ENCODE peak calls at places on chromosomes 4 and X, in six cellular contexts. P is foreskin fibroblast, H is PC-3, V is epithelial cell of esophagus, B is heart right ventricle, I is upper lobe of left lung. J is an unnamed sample.

GRCh38 chrX:78532363-78532762 is 126.8 kb downstream of the RTL3 start:
- DNase-seq in P (no peak), H (peak), V (no peak), B (no peak), I (no peak), J (no peak)

GRCh38 chr4:3420956-3421355 is 20.8 kb upstream of the HGFAC start:
- DNase-seq in P (no peak), H (no peak), V (no peak), B (no peak), I (no peak), J (no peak)

GRCh38 chr4:6516281-6516680 is 43.9 kb upstream of the PPP2R2C start:
- DNase-seq in P (no peak), H (no peak), V (no peak), B (no peak), I (no peak), J (no peak)

GRCh38 chr4:133320576-133321170 is 171.6 kb downstream of the PCDH10 start:
- DNase-seq in P (peak), H (peak), V (peak), B (no peak), I (no peak), J (peak)

GRCh38 chrX:87409113-87409841 is 108.3 kb upstream of the KLHL4 start:
- DNase-seq in P (no peak), H (peak), V (peak), B (peak), I (peak), J (peak)

GRCh38 chr4:84099591-84099990 is 399.5 kb downstream of the NKX6-1 start:
- DNase-seq in P (no peak), H (no peak), V (no peak), B (no peak), I (no peak), J (no peak)

GRCh38 chr4:7337196-7338058 is 97.3 kb downstream of the PSAPL1 start:
- DNase-seq in P (no peak), H (no peak), V (no peak), B (no peak), I (no peak), J (no peak)

GRCh38 chr4:8255698-8256441 is 13.7 kb upstream of the HTRA3 start:
- DNase-seq in P (no peak), H (no peak), V (peak), B (no peak), I (no peak), J (no peak)

GRCh38 chr4:117311215-117311614 is 225.8 kb upstream of the TRAM1L1 start:
- DNase-seq in P (no peak), H (no peak), V (peak), B (no peak), I (no peak), J (no peak)

GRCh38 chr4:102503301-102503746 is 2.2 kb downstream of the NFKB1 start:
- DNase-seq in P (no peak), H (peak), V (peak), B (no peak), I (no peak), J (no peak)

GRCh38 chr4:120318447-120318846 is 251.8 kb upstream of the MAD2L1 start:
- DNase-seq in P (no peak), H (no peak), V (no peak), B (no peak), I (no peak), J (no peak)

GRCh38 chrX:153511784-153512500 is 5.5 kb upstream of the ATP2B3 start:
- DNase-seq in P (no peak), H (no peak), V (no peak), B (no peak), I (no peak), J (no peak)

GRCh38 chrX:121093011-121093410 is 45.6 kb downstream of the GLUD2 start:
- DNase-seq in P (peak), H (peak), V (no peak), B (no peak), I (no peak), J (no peak)

GRCh38 chr4:136412708-136413107 is 1119.6 kb downstream of the PCDH18 start:
- DNase-seq in P (peak), H (no peak), V (peak), B (no peak), I (no peak), J (no peak)

GRCh38 chrX:149272690-149273463 is 232.2 kb downstream of the IDS start:
- DNase-seq in P (no peak), H (no peak), V (no peak), B (no peak), I (no peak), J (no peak)

GRCh38 chr4:139416073-139416673 is 37.7 kb upstream of the RAB33B start:
- DNase-seq in P (peak), H (peak), V (peak), B (no peak), I (no peak), J (no peak)

GRCh38 chr4:184573701-184574100 is 75.5 kb downstream of the CASP3 start:
- DNase-seq in P (no peak), H (no peak), V (no peak), B (no peak), I (no peak), J (no peak)

GRCh38 chr4:81227138-81227537 is 12.1 kb upstream of the PRKG2 start:
- DNase-seq in P (no peak), H (no peak), V (no peak), B (no peak), I (no peak), J (no peak)

GRCh38 chr4:7183780-7184460 is 8.4 kb upstream of the SORCS2 start:
- DNase-seq in P (no peak), H (no peak), V (no peak), B (no peak), I (no peak), J (no peak)

GRCh38 chr4:143482753-143483362 is 30.6 kb upstream of the SMARCA5 start:
- DNase-seq in P (peak), H (peak), V (peak), B (peak), I (no peak), J (peak)

GRCh38 chr4:181143241-181143854 is 1099.9 kb upstream of the TENM3 start:
- DNase-seq in P (peak), H (peak), V (peak), B (peak), I (peak), J (peak)

GRCh38 chr4:175614880-175615279 is 197.2 kb downstream of the GPM6A start:
- DNase-seq in P (no peak), H (no peak), V (no peak), B (no peak), I (no peak), J (no peak)

GRCh38 chr4:7939377-7940108 is at the start of gene AFAP1:
- DNase-seq in P (peak), H (peak), V (peak), B (peak), I (peak), J (peak)

GRCh38 chr4:153555730-153556440 is 89.7 kb downstream of the TMEM131L start:
- DNase-seq in P (peak), H (peak), V (no peak), B (peak), I (no peak), J (no peak)

GRCh38 chr4:185282968-185283367 is 73.6 kb downstream of the SNX25 start:
- DNase-seq in P (peak), H (peak), V (peak), B (no peak), I (peak), J (peak)

GRCh38 chrX:348461-349117 is 30.0 kb upstream of the GTPBP6 start:
- DNase-seq in P (peak), H (no peak), V (no peak), B (no peak), I (no peak), J (no peak)

GRCh38 chrX:107628662-107629532 is 587 bp downstream of the PRPS1 start:
- DNase-seq in P (peak), H (peak), V (peak), B (peak), I (peak), J (no peak)

GRCh38 chrX:9644335-9644734 is 121.3 kb downstream of the GPR143 start:
- DNase-seq in P (no peak), H (no peak), V (no peak), B (no peak), I (no peak), J (no peak)

GRCh38 chrX:3143043-3143799 is 102.0 kb downstream of the ARSF start:
- DNase-seq in P (no peak), H (no peak), V (no peak), B (no peak), I (no peak), J (no peak)

GRCh38 chr4:186942745-186943606 is 219.3 kb upstream of the FAT1 start:
- DNase-seq in P (peak), H (no peak), V (no peak), B (peak), I (no peak), J (no peak)

GRCh38 chrX:16827225-16827624 is 41.0 kb downstream of the TXLNG start:
- DNase-seq in P (no peak), H (no peak), V (peak), B (no peak), I (no peak), J (no peak)

GRCh38 chrX:112968351-112969133 is 127.9 kb upstream of the AMOT start:
- DNase-seq in P (no peak), H (peak), V (peak), B (no peak), I (no peak), J (peak)

GRCh38 chr4:7420661-7421040 is 14.1 kb downstream of the PSAPL1 start:
- DNase-seq in P (no peak), H (no peak), V (no peak), B (no peak), I (peak), J (no peak)

GRCh38 chr4:89906787-89907521 is 12.3 kb downstream of the MMRN1 start:
- DNase-seq in P (no peak), H (no peak), V (peak), B (no peak), I (no peak), J (no peak)

GRCh38 chr4:185219551-185220344 is 10.3 kb downstream of the SNX25 start:
- DNase-seq in P (peak), H (no peak), V (no peak), B (peak), I (no peak), J (peak)

GRCh38 chrX:131827935-131828334 is 195.2 kb upstream of the STK26 start:
- DNase-seq in P (peak), H (peak), V (peak), B (no peak), I (no peak), J (no peak)

GRCh38 chr4:88320174-88320779 is 35.9 kb upstream of the PPM1K start:
- DNase-seq in P (peak), H (peak), V (peak), B (no peak), I (no peak), J (no peak)
- H3K4me3 ChIP-seq in P (no peak), H (peak), V (peak), B (no peak), I (no peak), J (peak)

GRCh38 chr4:187944179-187944578 is 51.4 kb upstream of the ZFP42 start:
- DNase-seq in P (no peak), H (no peak), V (no peak), B (no peak), I (no peak), J (no peak)
- TF ChIP-seq CTCF in P (no peak), H (no peak), V (no peak), B (no peak), I (no peak), J (no peak)

GRCh38 chr4:110641218-110641617 is 18.3 kb upstream of the PITX2 start:
- DNase-seq in P (no peak), H (no peak), V (no peak), B (no peak), I (no peak), J (no peak)

GRCh38 chr4:110640608-110641007 is 17.7 kb upstream of the PITX2 start:
- DNase-seq in P (no peak), H (no peak), V (no peak), B (no peak), I (no peak), J (no peak)

GRCh38 chr4:110637408-110638131 is 14.7 kb upstream of the PITX2 start:
- DNase-seq in P (no peak), H (no peak), V (no peak), B (no peak), I (no peak), J (no peak)

GRCh38 chr4:110638347-110638746 is 15.5 kb upstream of the PITX2 start:
- DNase-seq in P (no peak), H (no peak), V (no peak), B (no peak), I (no peak), J (no peak)

GRCh38 chr4:110639207-110640092 is 16.6 kb upstream of the PITX2 start:
- DNase-seq in P (no peak), H (no peak), V (no peak), B (no peak), I (no peak), J (no peak)
- H3K4me3 ChIP-seq in P (no peak), H (no peak), V (no peak), B (no peak), I (no peak), J (no peak)

GRCh38 chr4:59689149-59689548 is 1511.0 kb upstream of the ADGRL3 start:
- DNase-seq in P (no peak), H (peak), V (peak), B (no peak), I (no peak), J (peak)
- TF ChIP-seq CTCF in P (no peak), H (no peak), V (no peak), B (no peak), I (no peak), J (no peak)

DNA sequence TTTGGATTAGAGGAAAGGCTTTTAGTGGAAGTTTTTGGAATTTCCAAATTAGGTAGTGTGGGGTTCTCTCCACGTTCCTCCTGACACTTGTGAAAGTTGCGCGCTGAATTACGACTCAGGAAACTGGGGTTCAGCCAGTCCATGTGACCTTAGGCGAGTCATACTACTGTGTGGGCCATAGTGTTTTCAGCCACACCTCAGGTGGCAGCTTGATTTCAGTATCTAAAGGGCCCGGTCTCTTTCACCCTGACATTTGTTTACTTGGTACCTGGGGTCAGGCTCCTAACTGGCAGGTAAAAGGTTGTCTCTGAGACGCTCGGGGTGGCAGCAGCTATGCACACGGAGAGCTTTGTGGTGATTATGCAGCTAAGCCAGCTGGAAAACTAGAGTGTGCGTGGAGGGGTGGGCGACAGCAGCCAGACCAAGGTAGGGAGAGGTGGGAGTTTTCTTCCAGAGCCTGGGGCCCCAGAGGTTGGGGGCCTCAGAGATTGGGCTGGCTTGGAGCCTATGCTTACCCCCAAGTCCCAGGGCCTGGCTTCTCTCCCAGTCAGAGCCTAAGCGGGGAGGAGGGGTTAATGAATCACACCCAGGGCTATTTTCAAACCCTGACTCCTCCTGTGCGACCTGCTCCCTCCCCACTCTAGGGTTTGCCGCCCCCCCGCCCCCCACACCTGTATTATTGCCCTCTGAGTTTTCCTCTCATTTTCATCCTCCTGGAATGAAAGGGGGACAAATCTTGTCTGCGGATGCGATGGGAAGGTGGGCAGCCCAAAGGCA is 47.2 kb downstream of the STARD8 start:
- DNase-seq in P (no peak), H (no peak), V (no peak), B (no peak), I (no peak), J (no peak)
- H3K4me3 ChIP-seq in P (peak), H (no peak), V (no peak), B (peak), I (peak), J (no peak)

GRCh38 chr4:98645527-98645926 is 12.9 kb downstream of the TSPAN5 start:
- DNase-seq in P (no peak), H (no peak), V (no peak), B (no peak), I (no peak), J (no peak)
- TF ChIP-seq CTCF in P (no peak), H (no peak), V (no peak), B (no peak), I (no peak), J (no peak)

DNA sequence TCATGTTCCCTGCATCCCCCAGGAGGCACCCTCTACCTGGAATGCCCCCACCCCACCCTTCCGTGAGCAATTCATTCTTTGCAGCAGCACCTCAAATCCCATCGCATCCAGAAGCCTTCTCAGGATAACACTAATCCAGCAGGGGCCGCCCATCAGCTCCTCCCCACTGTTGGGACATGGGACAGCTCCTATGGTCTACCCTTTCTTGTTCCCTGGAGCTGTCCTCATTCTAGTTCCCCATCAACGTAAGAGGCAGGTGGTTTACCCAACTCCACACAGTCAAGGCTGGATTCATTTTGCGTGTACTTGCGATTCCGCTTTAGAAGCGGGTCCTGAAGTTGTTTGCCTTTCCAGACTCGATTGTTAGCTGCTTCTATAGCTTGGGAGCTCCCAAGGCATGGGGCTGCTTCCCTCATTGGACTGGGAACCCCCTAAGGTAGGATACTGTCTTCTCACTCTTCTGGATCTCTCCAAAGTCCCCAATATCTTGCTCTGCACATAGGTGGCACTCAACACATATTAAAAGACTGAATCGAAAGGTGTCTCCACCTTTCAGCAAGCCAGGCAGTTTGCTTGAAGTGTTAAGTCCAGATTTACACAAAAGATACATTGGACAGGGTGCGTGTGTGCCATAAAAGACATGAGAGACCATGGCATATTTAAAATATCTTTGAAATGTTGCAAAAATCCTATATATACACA is 942 bp upstream of the APLN start:
- DNase-seq in P (peak), H (peak), V (peak), B (no peak), I (no peak), J (no peak)
- H3K4me3 ChIP-seq in P (no peak), H (no peak), V (no peak), B (no peak), I (no peak), J (no peak)

GRCh38 chrX:118329179-118329578 is 16.7 kb upstream of the WDR44 start:
- DNase-seq in P (no peak), H (no peak), V (no peak), B (no peak), I (no peak), J (no peak)

GRCh38 chrX:118324588-118324987 is 21.3 kb upstream of the WDR44 start:
- DNase-seq in P (no peak), H (no peak), V (no peak), B (no peak), I (no peak), J (no peak)

GRCh38 chrX:118325453-118325852 is 20.5 kb upstream of the WDR44 start:
- DNase-seq in P (peak), H (peak), V (peak), B (no peak), I (no peak), J (no peak)
- TF ChIP-seq CTCF in P (peak), H (peak), V (peak), B (no peak), I (no peak), J (peak)

GRCh38 chrX:49155243-49155899 is 7.2 kb upstream of the MAGIX start:
- DNase-seq in P (peak), H (peak), V (peak), B (peak), I (peak), J (peak)
- H3K4me3 ChIP-seq in P (peak), H (peak), V (peak), B (peak), I (peak), J (peak)

J was measured in LNCaP clone FGC.